ENCODE peak calls at places on chromosomes 7 and 10, in nine cellular contexts. V, A, D, B, T, O, N, F and Z are unnamed samples. For H3K27me3, the result is how much of the 10 kb centered on the place peaks cover.

GRCh38 chr7:44520574-44520973 is 20.6 kb downstream of the NPC1L1 start:
- DNase-seq in V (peak), A (no peak), D (no peak), B (no peak), T (no peak), O (no peak), N (no peak), F (no peak), Z (no peak)

GRCh38 chr10:45181483-45181882 is 133.9 kb downstream of the OR13A1 start:
- DNase-seq in V (no peak), A (peak), D (no peak), B (no peak), T (peak), O (peak), N (no peak), F (peak), Z (no peak)

GRCh38 chr10:2054728-2055127 is 317.4 kb upstream of the ADARB2 start:
- DNase-seq in V (no peak), A (no peak), D (no peak), B (no peak), T (no peak), O (no peak), N (no peak), F (no peak), Z (no peak)

GRCh38 chr10:86344714-86345161 is 21.9 kb downstream of the GRID1 start:
- DNase-seq in V (no peak), A (no peak), D (no peak), B (no peak), T (no peak), O (peak), N (no peak), F (no peak), Z (peak)

GRCh38 chr7:3007696-3008095 is 36.0 kb downstream of the CARD11 start:
- DNase-seq in V (peak), A (no peak), D (no peak), B (no peak), T (no peak), O (no peak), N (no peak), F (no peak), Z (no peak)

GRCh38 chr7:40811666-40812065 is 676.9 kb downstream of the SUGCT start:
- DNase-seq in V (no peak), A (no peak), D (no peak), B (no peak), T (no peak), O (no peak), N (no peak), F (no peak), Z (no peak)

GRCh38 chr7:44046321-44047061 is 2.0 kb downstream of the DBNL start:
- DNase-seq in V (peak), A (no peak), D (no peak), B (no peak), T (no peak), O (peak), N (no peak), F (no peak), Z (peak)

GRCh38 chr10:43259981-43260761 is 6.7 kb downstream of the RASGEF1A start:
- DNase-seq in V (peak), A (no peak), D (no peak), B (no peak), T (no peak), O (peak), N (peak), F (no peak), Z (peak)

GRCh38 chr7:70701487-70701886 is 430.5 kb upstream of the GALNT17 start:
- DNase-seq in V (no peak), A (no peak), D (no peak), B (no peak), T (no peak), O (no peak), N (no peak), F (no peak), Z (no peak)

GRCh38 chr10:58909881-58910280 is 266.6 kb upstream of the PHYHIPL start:
- DNase-seq in V (no peak), A (no peak), D (no peak), B (no peak), T (no peak), O (no peak), N (no peak), F (peak), Z (no peak)

GRCh38 chr10:34655286-34656170 is 159.6 kb downstream of the PARD3 start:
- DNase-seq in V (peak), A (peak), D (peak), B (no peak), T (peak), O (no peak), N (peak), F (peak), Z (no peak)

GRCh38 chr10:77977975-77978759 is 51.1 kb downstream of the POLR3A start:
- DNase-seq in V (peak), A (no peak), D (no peak), B (no peak), T (no peak), O (no peak), N (no peak), F (no peak), Z (no peak)

GRCh38 chr7:151136515-151136908 is 31.0 kb downstream of the GBX1 start:
- DNase-seq in V (no peak), A (no peak), D (no peak), B (no peak), T (no peak), O (no peak), N (no peak), F (no peak), Z (no peak)

GRCh38 chr10:110733256-110733952 is 89.3 kb downstream of the RBM20 start:
- DNase-seq in V (peak), A (peak), D (no peak), B (no peak), T (peak), O (no peak), N (peak), F (no peak), Z (no peak)
- H3K27me3 ChIP-seq in V (under half), A (under half), D (under half), B (under half), T (under half), O (under half), N (under half), F (under half), Z (under half)

DNA sequence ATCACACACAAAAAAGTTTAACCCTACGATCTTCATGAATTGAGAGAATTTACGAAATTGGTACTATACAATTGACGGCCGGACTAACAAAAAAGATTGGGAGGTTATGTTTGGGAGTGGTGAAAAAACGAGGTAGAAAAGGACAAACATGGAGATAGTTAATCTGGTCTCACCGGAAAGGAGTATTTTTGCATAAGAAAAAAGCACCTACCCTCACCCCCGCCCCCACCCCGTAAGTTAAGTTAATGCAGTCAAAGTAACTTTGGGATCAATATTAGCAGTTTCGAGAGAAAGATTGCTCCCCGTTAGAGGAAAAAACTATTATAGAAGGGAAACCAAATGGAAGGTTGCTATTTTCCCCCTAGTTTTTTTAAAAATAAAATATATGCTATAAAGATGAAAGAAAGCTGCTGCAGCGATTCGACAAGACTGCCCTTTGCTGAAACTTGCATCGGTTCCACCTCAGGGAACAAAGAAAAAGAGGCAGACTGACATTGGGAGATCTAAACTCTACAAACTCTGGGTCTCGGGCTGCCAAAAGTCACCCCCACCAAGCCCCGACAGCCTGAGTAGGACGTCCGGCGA is 3.5 kb downstream of the SP8 start:
- DNase-seq in V (no peak), A (no peak), D (no peak), B (no peak), T (no peak), O (no peak), N (no peak), F (no peak), Z (no peak)
- H3K27me3 ChIP-seq in V (half or more), A (under half), D (under half), B (under half), T (half or more), O (under half), N (half or more), F (half or more), Z (half or more)

GRCh38 chr7:127245582-127245981 is 7.2 kb downstream of the GRM8 start:
- DNase-seq in V (no peak), A (no peak), D (no peak), B (no peak), T (no peak), O (no peak), N (no peak), F (no peak), Z (no peak)
- H3K27me3 ChIP-seq in V (under half), A (under half), D (under half), B (under half), T (under half), O (under half), N (half or more), F (under half), Z (under half)

DNA sequence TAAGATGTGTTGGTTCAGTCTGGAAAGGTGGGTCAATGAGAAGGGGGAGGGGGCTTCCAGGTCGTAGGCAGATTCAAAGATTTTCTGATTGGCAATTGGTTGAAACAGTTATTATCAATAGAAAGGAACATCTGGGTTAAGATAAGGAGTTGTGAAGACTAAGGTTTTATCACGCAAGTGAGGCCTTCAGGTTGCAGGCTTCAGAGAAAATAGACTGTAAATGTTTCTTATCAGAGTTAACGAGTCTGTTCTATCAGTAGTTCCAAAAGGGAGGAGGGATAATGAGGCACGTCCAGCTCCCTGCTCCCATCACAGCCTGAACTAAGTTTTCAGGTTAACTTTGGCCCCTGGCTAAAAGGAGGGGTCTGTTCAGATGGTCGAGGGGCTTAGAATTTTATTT is 11.1 kb upstream of the CFAP46 start:
- DNase-seq in V (no peak), A (no peak), D (no peak), B (no peak), T (no peak), O (no peak), N (no peak), F (no peak), Z (no peak)
- H3K27me3 ChIP-seq in V (under half), A (under half), D (under half), B (under half), T (under half), O (under half), N (under half), F (under half), Z (under half)